ENCODE peak calls at places on chromosomes 5 and 9, in six cellular contexts. K, Z, M, H, L and R are unnamed samples.

GRCh38 chr5:16773990-16774389 is 157.2 kb upstream of the RETREG1 start:
- DNase-seq in K (no peak), H (no peak), M (no peak), L (no peak), Z (no peak), R (peak; percentile 67)

GRCh38 chr9:129236441-129237145 is 58.5 kb upstream of the IER5L start:
- DNase-seq in Z (no peak), H (no peak), M (no peak), K (no peak), L (no peak), R (no peak)

GRCh38 chr5:72238712-72239445 is 81.2 kb downstream of the MRPS27 start:
- DNase-seq in M (no peak), K (no peak), L (no peak), H (no peak), Z (no peak), R (no peak)

GRCh38 chr9:131747352-131747751 is 7.5 kb upstream of the RAPGEF1 start:
- DNase-seq in H (peak; percentile 14), K (peak; percentile 70), M (peak; percentile 75), Z (no peak), L (no peak), R (peak; percentile 66)

GRCh38 chr9:126371007-126371870 is 44.6 kb downstream of the MVB12B start:
- DNase-seq in H (no peak), M (no peak), L (no peak), K (no peak), Z (no peak), R (no peak)

GRCh38 chr5:23318960-23319359 is 188.4 kb upstream of the PRDM9 start:
- DNase-seq in M (no peak), H (no peak), L (no peak), Z (no peak), K (no peak), R (no peak)

GRCh38 chr9:89639367-89639795 is 34.6 kb downstream of the GADD45G start:
- DNase-seq in L (no peak), M (no peak), H (no peak), K (no peak), Z (no peak), R (no peak)

GRCh38 chr9:107487521-107488399 is 1.8 kb downstream of the KLF4 start:
- DNase-seq in M (no peak), K (peak; percentile 36), L (no peak), Z (no peak), H (no peak), R (peak; percentile 53)

GRCh38 chr9:93133641-93134017 is 422 bp downstream of the NINJ1 start:
- DNase-seq in L (peak; percentile 92), H (no peak), M (peak; percentile 33), Z (peak; percentile 59), K (peak; percentile 51), R (peak; percentile 92)

GRCh38 chr9:27088981-27089380 is 20.0 kb upstream of the TEK start:
- DNase-seq in M (no peak), K (no peak), Z (no peak), H (no peak), L (no peak), R (peak; percentile 77)

GRCh38 chr9:98755006-98755618 is 41.2 kb downstream of the ANKS6 start:
- DNase-seq in H (no peak), K (no peak), M (no peak), Z (no peak), L (no peak), R (no peak)

GRCh38 chr5:56303511-56303910 is 70.4 kb upstream of the ANKRD55 start:
- DNase-seq in Z (no peak), K (no peak), M (no peak), L (no peak), H (no peak), R (no peak)

GRCh38 chr5:141564216-141564692 is 54.5 kb downstream of the DIAPH1 start:
- DNase-seq in K (peak; percentile 95), L (peak; percentile 15), H (peak; percentile 81), M (peak; percentile 89), Z (peak; percentile 80), R (peak; percentile 75)

GRCh38 chr9:115882911-115883310 is 270.7 kb upstream of the PAPPA start:
- DNase-seq in M (no peak), Z (no peak), H (no peak), L (no peak), K (no peak), R (peak; percentile 24)

GRCh38 chr9:2686884-2687283 is 30.4 kb upstream of the KCNV2 start:
- DNase-seq in K (no peak), L (no peak), Z (no peak), M (no peak), H (no peak), R (no peak)